ENCODE peak calls at places on chromosomes 3 and 15, in four cellular contexts. Y, W, S and F are unnamed samples.

GRCh38 chr3:8607285-8608040 is 37.1 kb downstream of the SSUH2 start:
- DNase-seq in Y (peak; percentile 78), S (peak; percentile 46), W (peak; percentile 15), F (peak; percentile 91)

GRCh38 chr15:63539517-63539916 is 35.1 kb downstream of the USP3 start:
- DNase-seq in S (no peak), W (no peak), Y (peak; percentile 69), F (no peak)

GRCh38 chr15:75138016-75138999 is 63.4 kb upstream of the C15orf39 start:
- DNase-seq in W (no peak), Y (no peak), S (no peak), F (no peak)

GRCh38 chr15:75225951-75226732 is 24.5 kb downstream of the C15orf39 start:
- DNase-seq in W (no peak), S (no peak), Y (no peak), F (no peak)

GRCh38 chr15:89845305-89845893 is 30.7 kb upstream of the ANPEP start:
- DNase-seq in Y (peak; percentile 82), W (peak; percentile 76), S (peak; percentile 49), F (peak; percentile 90)

GRCh38 chr15:79373068-79373467 is 59.1 kb upstream of the MINAR1 start:
- DNase-seq in W (no peak), Y (no peak), S (no peak), F (no peak)

GRCh38 chr15:38189651-38190280 is 62.9 kb upstream of the SPRED1 start:
- DNase-seq in W (no peak), Y (no peak), S (no peak), F (no peak)

GRCh38 chr3:161682715-161683114 is 186.1 kb downstream of the OTOL1 start:
- DNase-seq in W (no peak), Y (no peak), S (no peak), F (peak; percentile 33)

GRCh38 chr3:4741404-4742307 is 237.6 kb upstream of the BHLHE40 start:
- DNase-seq in S (peak; percentile 67), Y (peak; percentile 99), W (peak; percentile 83), F (peak; percentile 90)

GRCh38 chr15:57235865-57236264 is 140.4 kb upstream of the CGNL1 start:
- DNase-seq in Y (peak; percentile 61), W (no peak), S (no peak), F (peak; percentile 53)

GRCh38 chr15:57218826-57219576 is 157.3 kb upstream of the CGNL1 start:
- DNase-seq in S (no peak), W (no peak), Y (peak; percentile 56), F (peak; percentile 90)

GRCh38 chr3:140809326-140809725 is 131.5 kb downstream of the TRIM42 start:
- DNase-seq in Y (no peak), S (no peak), W (no peak), F (no peak)

GRCh38 chr15:96361309-96362000 is 31.0 kb downstream of the NR2F2 start:
- DNase-seq in W (no peak), S (no peak), Y (no peak), F (no peak)

GRCh38 chr3:126989316-126990023 is 6.6 kb downstream of the PLXNA1 start:
- DNase-seq in W (no peak), Y (no peak), S (no peak), F (no peak)

GRCh38 chr3:128473180-128473519 is 6.5 kb upstream of the DNAJB8 start:
- DNase-seq in S (no peak), Y (no peak), W (no peak), F (no peak)

GRCh38 chr3:38725726-38726410 is 76.4 kb upstream of the SCN5A start:
- DNase-seq in W (no peak), S (no peak), Y (peak; percentile 84), F (peak; percentile 7)

GRCh38 chr3:121517950-121518349 is 27.8 kb downstream of the POLQ start:
- DNase-seq in S (no peak), W (no peak), Y (peak; percentile 4), F (no peak)

GRCh38 chr3:153166206-153166605 is 4.2 kb downstream of the RAP2B start:
- DNase-seq in Y (peak; percentile 91), W (no peak), S (no peak), F (no peak)

GRCh38 chr3:151593923-151594322 is 133.1 kb upstream of the IGSF10 start:
- DNase-seq in S (no peak), W (no peak), Y (no peak), F (no peak)

GRCh38 chr3:64992462-64993285 is 304.9 kb upstream of the ADAMTS9 start:
- DNase-seq in W (no peak), Y (no peak), S (no peak), F (no peak)

GRCh38 chr15:22257047-22257667 is 176.8 kb downstream of the OR4M2 start:
- DNase-seq in Y (no peak), S (no peak), W (no peak), F (no peak)

GRCh38 chr3:24237971-24238767 is 256.5 kb downstream of the THRB start:
- DNase-seq in S (peak; percentile 63), Y (peak; percentile 78), W (peak; percentile 75), F (peak; percentile 97)

GRCh38 chr15:70477750-70478250 is 285.6 kb downstream of the UACA start:
- DNase-seq in W (no peak), Y (no peak), S (no peak), F (no peak)
- H3K4me3 ChIP-seq in W (no peak overlapping the region), Y (no peak overlapping the region), S (no peak overlapping the region), F (no peak overlapping the region)

DNA sequence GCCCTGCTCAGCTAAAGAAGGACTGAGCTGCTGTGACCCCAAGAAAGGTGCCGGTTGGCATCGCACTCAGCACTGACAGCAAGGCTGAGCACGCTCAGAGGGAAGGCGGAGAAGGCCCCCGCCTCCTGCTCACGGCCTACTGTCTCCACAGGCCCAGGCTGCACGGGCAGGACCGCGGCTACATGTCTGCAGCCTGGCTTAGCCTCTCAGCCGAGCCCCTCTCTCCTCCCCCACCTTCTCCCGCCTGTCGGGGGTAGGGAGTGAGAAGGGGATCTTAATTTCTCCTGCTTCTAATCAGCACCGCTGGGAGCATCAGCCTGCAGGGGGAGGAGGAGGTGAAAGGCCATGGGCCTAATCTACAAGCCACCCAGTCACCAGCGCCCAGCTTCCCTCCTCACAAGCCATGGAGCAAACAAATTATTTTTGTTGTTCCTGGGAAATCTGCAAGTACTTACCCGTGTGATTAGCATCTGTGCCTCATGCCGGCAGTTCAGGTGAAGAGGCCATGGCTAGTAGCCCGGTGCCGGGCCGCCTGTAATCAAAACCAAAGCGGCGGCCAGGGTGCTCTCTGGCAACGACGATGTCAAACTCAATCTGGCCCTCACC is 68.1 kb downstream of the EPHB3 start:
- DNase-seq in W (no peak), Y (no peak), S (no peak), F (no peak)
- H2AFZ ChIP-seq in W (no peak overlapping the region), Y (no peak overlapping the region), S (no peak overlapping the region), F (no peak overlapping the region)

DNA sequence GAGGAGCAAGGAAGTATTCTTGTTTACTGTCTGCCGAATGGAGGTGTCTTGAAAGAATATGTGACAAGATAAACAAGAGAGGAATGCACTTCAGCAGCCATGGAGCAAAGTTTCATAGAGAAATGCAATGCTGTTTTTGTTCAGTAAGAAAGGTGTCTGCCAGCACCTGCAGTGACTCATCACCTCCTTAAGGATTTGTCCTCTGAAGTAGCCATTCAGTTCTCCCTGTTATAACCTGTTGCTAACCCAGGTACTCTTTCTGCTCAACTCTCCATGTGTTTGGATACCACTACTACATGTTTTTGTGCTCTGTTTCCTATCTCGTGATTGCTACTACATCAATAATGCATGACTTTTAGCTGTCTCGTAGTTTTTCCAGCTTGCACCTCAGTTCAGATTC is 328.9 kb downstream of the CHL1 start:
- DNase-seq in W (no peak), S (no peak), Y (no peak), F (no peak)
- H3K4me2 ChIP-seq in W (no peak overlapping the region), S (no peak overlapping the region), Y (no peak overlapping the region), F (no peak overlapping the region)

GRCh38 chr3:195410546-195410945 is 32.3 kb downstream of the ACAP2 start:
- DNase-seq in Y (no peak), S (no peak), W (no peak), F (no peak)

GRCh38 chr3:195411831-195412230 is 31.0 kb downstream of the ACAP2 start:
- DNase-seq in S (no peak), W (no peak), Y (no peak), F (no peak)

GRCh38 chr3:195405646-195406045 is 37.2 kb downstream of the ACAP2 start:
- DNase-seq in Y (peak; percentile 49), S (no peak), W (no peak), F (no peak)

GRCh38 chr3:195403841-195404408 is 38.9 kb downstream of the ACAP2 start:
- DNase-seq in S (no peak), W (no peak), Y (no peak), F (peak; percentile 30)

DNA sequence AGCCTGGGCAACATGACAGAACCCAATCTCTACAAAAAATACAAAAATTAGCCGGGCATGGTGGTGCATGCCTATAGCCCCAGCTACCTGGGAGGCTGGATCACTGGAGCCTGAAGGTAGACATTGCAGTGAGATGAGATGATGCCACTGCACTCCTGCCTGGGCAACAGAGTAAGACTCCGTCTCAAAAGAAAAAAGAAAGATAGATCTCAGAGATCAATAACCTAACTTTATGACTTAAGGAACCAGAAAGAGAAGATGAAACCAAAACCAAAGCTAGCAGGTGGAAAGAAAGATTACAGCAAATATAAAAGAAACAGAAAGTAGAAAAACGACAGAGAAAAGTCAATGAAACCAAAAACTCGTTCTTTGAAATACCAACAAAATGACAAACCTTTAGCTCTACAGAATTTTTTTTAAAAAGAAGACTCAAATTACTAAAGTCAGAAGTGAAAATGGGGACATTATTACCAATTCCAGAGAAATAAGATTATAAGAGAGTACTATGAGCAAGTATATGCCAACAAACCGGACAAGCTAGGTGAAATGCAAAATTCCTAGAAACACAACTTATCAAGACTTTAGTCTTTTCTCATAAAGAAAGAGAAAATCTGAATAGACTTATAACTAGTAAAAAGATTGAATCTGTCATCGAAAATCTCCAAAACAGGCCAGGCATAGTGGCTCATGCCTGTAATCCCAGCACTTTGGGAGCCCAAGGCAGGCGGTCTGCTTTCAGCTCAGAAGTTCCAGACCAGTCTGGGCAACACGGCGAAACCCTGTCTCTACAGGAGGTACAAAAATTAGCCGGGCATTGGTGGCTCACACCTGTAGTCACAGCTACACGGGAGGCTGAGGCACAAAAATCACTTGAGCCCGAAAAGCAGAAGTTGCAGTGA is 35.1 kb downstream of the ACAP2 start:
- DNase-seq in S (no peak), Y (no peak), W (no peak), F (no peak)
- H3K4me3 ChIP-seq in S (no peak overlapping the region), Y (no peak overlapping the region), W (no peak overlapping the region), F (no peak overlapping the region)

DNA sequence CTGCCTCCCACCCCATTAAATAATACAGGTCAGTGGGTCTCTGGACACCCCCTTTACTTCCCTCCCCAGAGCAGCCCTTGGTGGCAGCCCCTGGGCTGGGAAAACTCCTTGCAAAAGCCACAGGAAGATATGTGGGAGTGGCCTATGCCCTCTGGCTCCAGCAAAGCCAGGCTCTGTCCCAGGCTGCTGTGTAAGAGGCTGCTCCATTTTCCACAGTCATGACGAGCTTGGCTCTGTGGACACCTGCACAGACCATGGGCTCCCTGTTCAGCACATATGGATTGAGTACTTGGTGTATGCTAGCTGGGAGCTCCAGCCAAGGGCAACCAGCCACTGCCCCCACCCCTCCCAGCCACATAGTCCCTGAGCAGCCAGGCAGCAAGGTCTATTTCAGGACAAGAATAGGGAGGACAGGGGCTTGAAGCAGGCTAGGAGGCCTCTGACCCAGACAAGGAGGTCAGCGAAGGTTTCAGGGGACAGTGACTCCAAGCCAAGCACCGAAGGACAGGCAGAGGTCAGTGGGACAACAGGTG is 12.9 kb downstream of the CACNA2D2 start:
- DNase-seq in S (no peak), W (no peak), Y (no peak), F (no peak)
- H2AFZ ChIP-seq in S (no peak overlapping the region), W (no peak overlapping the region), Y (no peak overlapping the region), F (no peak overlapping the region)